ENCODE peak calls at places on chromosomes 13 and 19, in nine cellular contexts. O, J, E, W, T, P, M, N and R are unnamed samples.

GRCh38 chr13:53276265-53276664 is 247.7 kb downstream of the OLFM4 start:
- DNase-seq in O (no peak), J (no peak), E (no peak), W (no peak), T (no peak), P (no peak), M (no peak), N (no peak), R (no peak)

GRCh38 chr13:76879211-76879875 is 6.9 kb downstream of the KCTD12 start:
- DNase-seq in O (peak), J (peak), E (peak), W (peak), T (no peak), P (peak), M (no peak), N (no peak), R (peak)

GRCh38 chr19:29737461-29738000 is 22.5 kb upstream of the C19orf12 start:
- DNase-seq in O (no peak), J (no peak), E (no peak), W (no peak), T (no peak), P (no peak), M (no peak), N (no peak), R (no peak)

GRCh38 chr19:56108447-56109195 is 12.5 kb downstream of the ZNF787 start:
- DNase-seq in O (peak), J (no peak), E (no peak), W (no peak), T (no peak), P (no peak), M (no peak), N (no peak), R (no peak)

GRCh38 chr13:114065141-114065925 is 67.1 kb downstream of the RASA3 start:
- DNase-seq in O (peak), J (peak), E (peak), W (peak), T (peak), P (peak), M (peak), N (no peak), R (peak)

GRCh38 chr19:49845433-49845832 is 5.5 kb upstream of the PTOV1 start:
- DNase-seq in O (no peak), J (no peak), E (no peak), W (no peak), T (no peak), P (no peak), M (no peak), N (no peak), R (no peak)

GRCh38 chr13:113564331-113565023 is 20.1 kb upstream of the TFDP1 start:
- DNase-seq in O (no peak), J (no peak), E (no peak), W (no peak), T (no peak), P (peak), M (no peak), N (no peak), R (no peak)

GRCh38 chr13:36907801-36908200 is 12.2 kb downstream of the SMAD9 start:
- DNase-seq in O (no peak), J (no peak), E (no peak), W (no peak), T (no peak), P (no peak), M (no peak), N (peak), R (no peak)

GRCh38 chr13:94169783-94170513 is 309.5 kb downstream of the DCT start:
- DNase-seq in O (peak), J (no peak), E (no peak), W (no peak), T (no peak), P (no peak), M (no peak), N (no peak), R (no peak)

GRCh38 chr13:99995503-99996176 is 14.1 kb downstream of the ZIC2 start:
- DNase-seq in O (no peak), J (no peak), E (no peak), W (peak), T (peak), P (no peak), M (no peak), N (peak), R (no peak)

GRCh38 chr19:38266981-38267597 is 2.7 kb downstream of the SPINT2 start:
- DNase-seq in O (peak), J (no peak), E (no peak), W (peak), T (no peak), P (no peak), M (no peak), N (no peak), R (no peak)